ENCODE peak calls at places on chromosomes 6 and 20, in six cellular contexts. T is upper lobe of right lung, X is A549, L is GM13977, H is WTC11, U is tibial artery. W is an unnamed sample.

GRCh38 chr6:5509106-5509505 is 247.8 kb downstream of the FARS2 start:
- DNase-seq in T (no peak), L (no peak), X (no peak), U (no peak), H (no peak), W (no peak)

GRCh38 chr6:35993150-35993549 is 31.3 kb downstream of the SLC26A8 start:
- DNase-seq in T (no peak), H (no peak), U (no peak), X (no peak), L (no peak), W (no peak)

GRCh38 chr6:112184996-112185395 is 69.4 kb downstream of the LAMA4 start:
- DNase-seq in H (no peak), L (no peak), X (no peak), U (no peak), T (no peak), W (no peak)

GRCh38 chr20:57173041-57173440 is 93.4 kb downstream of the BMP7 start:
- DNase-seq in H (no peak), X (no peak), T (no peak), L (no peak), U (no peak), W (no peak)

GRCh38 chr6:146741609-146742008 is 142.8 kb downstream of the ADGB start:
- DNase-seq in U (no peak), L (no peak), X (no peak), H (no peak), T (no peak), W (no peak)

GRCh38 chr6:121884621-121885020 is 449.2 kb downstream of the GJA1 start:
- DNase-seq in T (no peak), U (no peak), H (no peak), L (no peak), X (no peak), W (no peak)

GRCh38 chr6:88538130-88538706 is 372.1 kb upstream of the CNR1 start:
- DNase-seq in U (no peak), H (peak; percentile 70), X (no peak), L (peak; percentile 41), T (no peak), W (peak; percentile 66)

GRCh38 chr20:13337090-13337784 is 116.2 kb downstream of the ISM1 start:
- DNase-seq in T (no peak), H (no peak), L (no peak), U (no peak), X (no peak), W (no peak)

GRCh38 chr6:12097791-12098190 is 85.7 kb downstream of the HIVEP1 start:
- DNase-seq in L (no peak), T (no peak), X (no peak), U (no peak), H (no peak), W (no peak)

GRCh38 chr6:53014034-53014433 is 18.9 kb upstream of the GSTA4 start:
- DNase-seq in H (no peak), L (no peak), U (no peak), X (no peak), T (no peak), W (no peak)

GRCh38 chr20:60381643-60382400 is 423.6 kb downstream of the CDH26 start:
- DNase-seq in H (no peak), L (no peak), U (no peak), X (no peak), T (no peak), W (no peak)

GRCh38 chr6:21538186-21538798 is 55.3 kb upstream of the SOX4 start:
- DNase-seq in U (no peak), T (no peak), X (no peak), H (no peak), L (no peak), W (no peak)

GRCh38 chr6:12014027-12014872 is 2.1 kb downstream of the HIVEP1 start:
- DNase-seq in T (no peak), U (no peak), X (no peak), L (no peak), H (no peak), W (no peak)

GRCh38 chr20:1108437-1108920 is 9.9 kb upstream of the PSMF1 start:
- DNase-seq in X (peak; percentile 75), H (peak; percentile 75), T (peak; percentile 78), U (no peak), L (peak; percentile 64), W (peak; percentile 69)

GRCh38 chr6:116682334-116682712 is 1.3 kb downstream of the KPNA5 start:
- DNase-seq in T (no peak), L (peak; percentile 43), X (no peak), H (no peak), U (no peak), W (no peak)

GRCh38 chr6:30884521-30885480 is 482 bp downstream of the DDR1 start:
- DNase-seq in L (peak; percentile 79), T (peak; percentile 74), X (peak; percentile 47), U (peak; percentile 81), H (peak; percentile 57), W (no peak)

GRCh38 chr6:157860505-157860991 is 37.5 kb downstream of the SNX9 start:
- DNase-seq in H (no peak), U (no peak), L (no peak), T (no peak), X (no peak), W (no peak)

GRCh38 chr6:2021713-2022125 is 223.7 kb downstream of the GMDS start:
- DNase-seq in L (no peak), U (peak; percentile 76), T (peak; percentile 68), H (no peak), X (no peak), W (no peak)

GRCh38 chr20:1588166-1588868 is 30.8 kb upstream of the SIRPD start:
- DNase-seq in U (no peak), L (no peak), X (no peak), T (no peak), H (no peak), W (no peak)

GRCh38 chr20:855466-856360 is 22.2 kb downstream of the FAM110A start:
- DNase-seq in X (no peak), H (no peak), L (no peak), U (no peak), T (no peak), W (no peak)

DNA sequence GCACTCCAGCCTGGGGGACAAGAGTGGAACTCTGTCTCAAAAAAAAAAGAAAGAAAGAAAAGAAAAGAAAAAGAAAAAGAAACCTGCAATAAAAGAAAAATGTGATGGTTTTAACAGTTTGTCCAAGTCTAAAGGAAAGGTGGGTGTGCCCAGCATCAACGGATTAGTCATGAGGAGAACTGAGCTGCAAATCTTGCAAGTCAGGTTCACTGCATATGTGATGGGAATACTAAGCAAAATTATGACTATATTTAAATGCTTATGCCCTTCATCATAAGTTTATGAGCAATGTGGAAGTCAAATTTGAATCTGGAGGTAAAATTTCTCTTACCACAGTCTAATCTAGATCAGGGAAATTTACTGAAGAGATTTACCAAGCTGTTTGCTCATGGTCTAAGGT is 13.1 kb upstream of the CDK19 start:
- DNase-seq in H (no peak), L (no peak), U (no peak), X (no peak), T (no peak), W (no peak)
- TF ChIP-seq CTCF in H (no peak), L (no peak), U (no peak), X (no peak), T (no peak), W (no peak)

GRCh38 chr20:31516166-31516565 is 1.9 kb downstream of the HM13 start:
- DNase-seq in X (no peak), L (no peak), T (no peak), U (no peak), H (no peak), W (no peak)

GRCh38 chr20:31515775-31516107 is 1.5 kb downstream of the HM13 start:
- DNase-seq in H (no peak), U (no peak), X (no peak), L (no peak), T (no peak), W (no peak)

GRCh38 chr20:31516651-31517050 is 2.4 kb downstream of the HM13 start:
- DNase-seq in H (no peak), T (no peak), U (no peak), X (no peak), L (no peak), W (no peak)

GRCh38 chr20:31515072-31515774 is 981 bp downstream of the HM13 start:
- DNase-seq in H (no peak), T (no peak), X (no peak), U (no peak), L (no peak), W (no peak)

DNA sequence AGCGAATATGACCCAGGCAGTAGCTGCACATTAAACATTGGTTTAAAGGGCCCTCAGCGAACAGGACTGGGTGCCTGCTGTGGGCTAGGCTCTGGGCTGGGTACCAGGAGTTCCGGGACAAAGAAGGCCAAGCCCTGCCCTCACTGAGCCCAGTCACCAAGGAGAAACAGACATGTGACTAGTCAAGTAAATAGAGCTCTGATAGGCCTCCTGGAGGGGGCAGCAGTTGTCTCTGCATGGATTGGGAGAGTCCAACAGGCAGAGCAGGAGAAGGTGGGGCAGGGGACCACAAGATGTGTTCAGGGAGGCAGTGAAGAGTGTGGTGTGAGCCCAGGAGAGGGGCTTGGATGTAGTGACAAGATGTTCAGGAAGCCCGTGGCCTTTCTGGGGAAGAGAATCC is 3.1 kb downstream of the HM13 start:
- DNase-seq in T (no peak), H (peak; percentile 54), L (no peak), X (peak; percentile 69), U (peak; percentile 69), W (peak; percentile 55)
- TF ChIP-seq CTCF in T (peak; percentile 15), H (no peak), L (no peak), X (peak; percentile 32), U (no peak), W (no peak)

GRCh38 chr6:95364016-95364604 is 213.2 kb upstream of the MANEA start:
- DNase-seq in X (peak; percentile 3), T (no peak), H (no peak), L (peak; percentile 30), U (no peak), W (no peak)
- TF ChIP-seq CTCF in X (peak; percentile 27), T (peak; percentile 39), H (peak; percentile 48), L (peak; percentile 47), U (peak; percentile 23), W (peak; percentile 42)

GRCh38 chr6:129665555-129665954 is 44.4 kb downstream of the ARHGAP18 start:
- DNase-seq in X (no peak), T (no peak), L (no peak), H (no peak), U (no peak), W (no peak)

GRCh38 chr6:129670634-129671033 is 39.3 kb downstream of the ARHGAP18 start:
- DNase-seq in L (no peak), T (no peak), U (no peak), X (no peak), H (no peak), W (no peak)

GRCh38 chr6:129667621-129668020 is 42.4 kb downstream of the ARHGAP18 start:
- DNase-seq in T (no peak), X (no peak), U (no peak), H (no peak), L (no peak), W (no peak)

GRCh38 chr6:129663531-129663930 is 46.4 kb downstream of the ARHGAP18 start:
- DNase-seq in H (no peak), L (no peak), U (no peak), X (no peak), T (no peak), W (no peak)

DNA sequence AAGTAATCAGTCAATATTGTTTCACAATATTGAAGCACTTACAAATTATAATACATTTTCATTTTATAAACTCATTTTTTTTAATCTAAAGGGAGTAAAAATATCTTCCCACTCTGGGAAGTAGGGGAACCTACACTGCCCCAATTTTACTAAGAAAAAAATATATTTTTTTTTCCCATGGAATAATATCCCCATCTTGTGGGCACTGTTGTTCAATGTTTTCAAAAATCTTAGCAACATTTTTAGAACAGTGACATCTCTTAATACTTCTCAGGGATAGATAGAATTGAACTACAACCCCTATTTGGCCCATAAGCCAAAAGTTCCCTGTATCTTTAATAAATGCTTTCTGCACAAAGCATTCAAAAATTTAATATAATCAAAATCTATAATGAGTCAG is 42.9 kb downstream of the ARHGAP18 start:
- DNase-seq in H (no peak), U (no peak), L (no peak), T (no peak), X (no peak), W (no peak)
- TF ChIP-seq CTCF in H (no peak), U (no peak), L (no peak), T (no peak), X (peak; percentile 36), W (no peak)

W was measured in endothelial cell.